ENCODE peak calls at places on chromosomes 4 and X, in six cellular contexts. R is stomach; V is Kasumi-1; N is stimulated activated CD8-positive, alpha-beta memory T cell treated with anti-CD3 and anti-CD28 coated beads, Interleukin-7, amount 100 ng/mL, for 24 hours; B is naive thymus-derived CD4-positive, alpha-beta T cell; C is activated effector memory CD4-positive, alpha-beta T cell treated with anti-CD3 and anti-CD28 coated beads, Interleukin-2, amount 50 U/mL, for 16 hours. X is an unnamed sample.

GRCh38 chr4:23333946-23334878 is 555.6 kb downstream of the PPARGC1A start:
- DNase-seq in R (no peak), B (peak; percentile 31), V (peak; percentile 96), N (no peak), C (no peak), X (no peak)

GRCh38 chr4:25795566-25796454 is 67.0 kb downstream of the SEL1L3 start:
- DNase-seq in N (no peak), C (no peak), R (no peak), B (no peak), V (no peak), X (no peak)

GRCh38 chr4:109611045-109611616 is 51.1 kb downstream of the MCUB start:
- DNase-seq in V (peak; percentile 7), B (no peak), R (no peak), C (no peak), N (no peak), X (no peak)

GRCh38 chrX:18886344-18887161 is 97.4 kb downstream of the PHKA2 start:
- DNase-seq in N (peak; percentile 20), V (peak; percentile 54), R (peak; percentile 68), C (peak; percentile 80), B (peak; percentile 45), X (peak; percentile 64)

GRCh38 chr4:35252866-35253265 is 991.4 kb downstream of the ARAP2 start:
- DNase-seq in R (no peak), N (no peak), B (no peak), C (no peak), V (no peak), X (no peak)

GRCh38 chr4:81470456-81471327 is 1.0 kb downstream of the RASGEF1B start:
- DNase-seq in R (peak; percentile 47), V (no peak), N (no peak), B (peak; percentile 40), C (peak; percentile 76), X (peak; percentile 78)

GRCh38 chr4:188714907-188715306 is 575.7 kb downstream of the TRIML1 start:
- DNase-seq in R (no peak), B (no peak), N (no peak), C (no peak), V (no peak), X (no peak)

GRCh38 chr4:119103263-119103662 is 32.4 kb upstream of the MYOZ2 start:
- DNase-seq in V (peak; percentile 86), R (no peak), C (no peak), N (no peak), B (no peak), X (no peak)

GRCh38 chr4:169348541-169348940 is 77.8 kb upstream of the SH3RF1 start:
- DNase-seq in V (no peak), B (no peak), C (no peak), R (no peak), N (no peak), X (no peak)

GRCh38 chr4:155489261-155489660 is 112.5 kb upstream of the MAP9 start:
- DNase-seq in B (no peak), R (no peak), V (no peak), N (no peak), C (no peak), X (no peak)

GRCh38 chr4:25088342-25088952 is 57.7 kb upstream of the LGI2 start:
- DNase-seq in N (no peak), C (no peak), B (peak; percentile 22), V (peak; percentile 40), R (no peak), X (no peak)

GRCh38 chr4:1347410-1347864 is 429 bp downstream of the UVSSA start:
- DNase-seq in R (peak; percentile 72), C (peak; percentile 80), B (peak; percentile 66), V (peak; percentile 72), N (no peak), X (peak; percentile 59)

GRCh38 chr4:26223160-26223559 is 97.7 kb upstream of the RBPJ start:
- DNase-seq in B (no peak), C (no peak), N (no peak), R (no peak), V (no peak), X (no peak)

GRCh38 chrX:20418379-20418778 is 151.7 kb upstream of the RPS6KA3 start:
- DNase-seq in B (peak; percentile 20), C (no peak), R (no peak), V (peak; percentile 41), N (no peak), X (no peak)

GRCh38 chr4:31442236-31442635 is 722.1 kb downstream of the PCDH7 start:
- DNase-seq in B (no peak), R (no peak), V (no peak), N (no peak), C (no peak), X (no peak)

GRCh38 chr4:140238353-140239041 is 84.5 kb upstream of the MAML3 start:
- DNase-seq in C (no peak), V (peak; percentile 43), N (no peak), B (no peak), R (peak; percentile 85), X (no peak)

GRCh38 chrX:26914232-26914631 is 548.9 kb downstream of the PPP4R3C start:
- DNase-seq in B (no peak), V (no peak), C (no peak), N (no peak), R (no peak), X (no peak)

GRCh38 chrX:149286940-149287349 is 218.2 kb downstream of the IDS start:
- DNase-seq in C (peak; percentile 70), B (peak; percentile 29), R (peak; percentile 44), N (no peak), V (peak; percentile 35), X (peak; percentile 40)

GRCh38 chrX:136783159-136783558 is 2.4 kb upstream of the ARHGEF6 start:
- DNase-seq in C (no peak), N (no peak), V (no peak), R (no peak), B (no peak), X (no peak)

GRCh38 chrX:56385336-56385735 is 153.2 kb downstream of the KLF8 start:
- DNase-seq in B (no peak), R (no peak), V (no peak), C (no peak), N (no peak), X (no peak)

GRCh38 chr4:108377021-108377420 is 208.3 kb upstream of the LEF1 start:
- DNase-seq in B (no peak), V (no peak), C (no peak), N (no peak), R (no peak), X (no peak)

GRCh38 chrX:131747173-131747572 is 203.3 kb downstream of the OR13H1 start:
- DNase-seq in B (no peak), C (no peak), R (peak; percentile 76), V (no peak), N (no peak), X (no peak)

GRCh38 chrX:133726211-133726630 is 259.2 kb downstream of the GPC3 start:
- DNase-seq in C (no peak), B (no peak), R (no peak), V (no peak), N (no peak), X (no peak)

GRCh38 chr4:14165253-14165942 is 537.9 kb upstream of the BOD1L1 start:
- DNase-seq in N (no peak), B (no peak), V (no peak), C (no peak), R (no peak), X (peak; percentile 46)

GRCh38 chrX:38514014-38514854 is 47.1 kb upstream of the TSPAN7 start:
- DNase-seq in B (no peak), R (no peak), C (no peak), N (no peak), V (peak; percentile 25), X (no peak)

GRCh38 chr4:130812117-130812765 is 1716.3 kb downstream of the C4orf33 start:
- DNase-seq in N (no peak), V (no peak), R (no peak), B (no peak), C (no peak), X (no peak)

GRCh38 chrX:107448625-107449468 is 605 bp upstream of the FRMPD3 start:
- DNase-seq in B (no peak), C (no peak), R (no peak), N (no peak), V (peak; percentile 4), X (peak; percentile 44)

GRCh38 chrX:46573896-46574336 is 351 bp downstream of the CHST7 start:
- DNase-seq in V (peak; percentile 26), N (no peak), R (peak; percentile 40), B (peak; percentile 40), C (peak; percentile 88), X (peak; percentile 72)

GRCh38 chr4:35253331-35253730 is 991.0 kb downstream of the ARAP2 start:
- DNase-seq in B (no peak), C (no peak), V (no peak), N (no peak), R (no peak), X (no peak)

GRCh38 chrX:129581904-129582303 is 41.8 kb downstream of the OCRL start:
- DNase-seq in V (no peak), R (no peak), N (no peak), B (no peak), C (no peak), X (no peak)

GRCh38 chrX:46882266-46882665 is 30.0 kb upstream of the JADE3 start:
- DNase-seq in B (no peak), C (no peak), R (no peak), V (no peak), N (no peak), X (no peak)

GRCh38 chrX:25523574-25523973 is 507.8 kb upstream of the ARX start:
- DNase-seq in N (no peak), R (no peak), C (no peak), B (no peak), V (peak; percentile 51), X (no peak)

GRCh38 chrX:122943918-122944317 is 240.2 kb upstream of the GRIA3 start:
- DNase-seq in N (no peak), C (no peak), B (no peak), R (no peak), V (no peak), X (no peak)

GRCh38 chr4:109155112-109155511 is 147.3 kb downstream of the COL25A1 start:
- DNase-seq in B (no peak), N (no peak), V (no peak), R (no peak), C (no peak), X (no peak)

GRCh38 chr4:152591876-152592275 is 56.0 kb upstream of the FBXW7 start:
- DNase-seq in C (no peak), R (no peak), V (no peak), N (no peak), B (no peak), X (no peak)